ENCODE peak calls at places on chromosome 13, in four cellular contexts. One of them, this sample, is unnamed.

GRCh38 chr13:31424130-31424729 is 224.5 kb downstream of the B3GLCT start:
- DNase-seq in EH: peak
- DNase-seq in right lobe of liver: peak
- DNase-seq in GM23338: peak
- DNase-seq in this sample: peak

GRCh38 chr13:85833938-85834337 is 34.7 kb upstream of the SLITRK6 start:
- DNase-seq in right lobe of liver: no peak
- DNase-seq in GM23338: no peak
- DNase-seq in EH: no peak
- DNase-seq in this sample: no peak

GRCh38 chr13:32585625-32586021 is 629 bp upstream of the PDS5B start:
- DNase-seq in right lobe of liver: peak
- DNase-seq in EH: peak
- DNase-seq in GM23338: peak
- DNase-seq in this sample: peak

GRCh38 chr13:99970761-99971575 is 599 bp downstream of the ZIC5 start:
- DNase-seq in EH: no peak
- DNase-seq in GM23338: peak
- DNase-seq in right lobe of liver: no peak
- DNase-seq in this sample: no peak

GRCh38 chr13:109361562-109361961 is 424.8 kb downstream of the IRS2 start:
- DNase-seq in right lobe of liver: no peak
- DNase-seq in GM23338: no peak
- DNase-seq in EH: no peak
- DNase-seq in this sample: no peak

GRCh38 chr13:104577029-104577820 is 1511.0 kb upstream of the SLC10A2 start:
- DNase-seq in GM23338: no peak
- DNase-seq in EH: no peak
- DNase-seq in right lobe of liver: no peak
- DNase-seq in this sample: peak

GRCh38 chr13:48055712-48056111 is 18.2 kb downstream of the NUDT15 start:
- DNase-seq in GM23338: no peak
- DNase-seq in right lobe of liver: no peak
- DNase-seq in EH: no peak
- DNase-seq in this sample: no peak

GRCh38 chr13:80400164-80400767 is 59.3 kb upstream of the SPRY2 start:
- DNase-seq in GM23338: no peak
- DNase-seq in right lobe of liver: no peak
- DNase-seq in EH: no peak
- DNase-seq in this sample: no peak

GRCh38 chr13:113275387-113275786 is 21.7 kb upstream of the LAMP1 start:
- DNase-seq in right lobe of liver: peak
- DNase-seq in EH: peak
- DNase-seq in GM23338: peak
- DNase-seq in this sample: peak

GRCh38 chr13:31349156-31349555 is 149.4 kb downstream of the B3GLCT start:
- DNase-seq in right lobe of liver: no peak
- DNase-seq in GM23338: no peak
- DNase-seq in EH: no peak
- DNase-seq in this sample: no peak

GRCh38 chr13:110503979-110504499 is 57.5 kb downstream of the RAB20 start:
- DNase-seq in EH: no peak
- DNase-seq in GM23338: no peak
- DNase-seq in right lobe of liver: no peak
- DNase-seq in this sample: no peak

GRCh38 chr13:89920461-89920860 is 1427.0 kb upstream of the MIR17HG start:
- DNase-seq in EH: no peak
- DNase-seq in GM23338: no peak
- DNase-seq in right lobe of liver: no peak
- DNase-seq in this sample: no peak

GRCh38 chr13:113612626-113613025 is 28.1 kb downstream of the TFDP1 start:
- DNase-seq in right lobe of liver: no peak
- DNase-seq in GM23338: no peak
- DNase-seq in EH: no peak
- DNase-seq in this sample: no peak

GRCh38 chr13:107258599-107259187 is 690.8 kb upstream of the ARGLU1 start:
- DNase-seq in right lobe of liver: no peak
- DNase-seq in GM23338: no peak
- DNase-seq in EH: no peak
- DNase-seq in this sample: no peak

GRCh38 chr13:49649244-49649962 is 21.1 kb downstream of the ARL11 start:
- DNase-seq in GM23338: peak
- DNase-seq in EH: peak
- DNase-seq in right lobe of liver: no peak
- DNase-seq in this sample: peak

GRCh38 chr13:109840201-109840892 is 54.0 kb upstream of the IRS2 start:
- DNase-seq in right lobe of liver: no peak
- DNase-seq in GM23338: no peak
- DNase-seq in EH: peak
- DNase-seq in this sample: peak

GRCh38 chr13:111245781-111246384 is 74.6 kb upstream of the TEX29 start:
- DNase-seq in right lobe of liver: no peak
- DNase-seq in EH: peak
- DNase-seq in GM23338: no peak
- DNase-seq in this sample: peak

GRCh38 chr13:45826741-45827140 is 24.8 kb downstream of the SIAH3 start:
- DNase-seq in right lobe of liver: no peak
- DNase-seq in EH: no peak
- DNase-seq in GM23338: no peak
- DNase-seq in this sample: no peak

GRCh38 chr13:96421314-96421713 is 331.4 kb downstream of the HS6ST3 start:
- DNase-seq in GM23338: no peak
- DNase-seq in right lobe of liver: no peak
- DNase-seq in EH: no peak
- DNase-seq in this sample: no peak

GRCh38 chr13:87130401-87130800 is 540.8 kb upstream of the SLITRK5 start:
- DNase-seq in GM23338: no peak
- DNase-seq in EH: no peak
- DNase-seq in right lobe of liver: no peak
- DNase-seq in this sample: no peak

GRCh38 chr13:111337741-111338140 is 17.3 kb downstream of the TEX29 start:
- DNase-seq in GM23338: no peak
- DNase-seq in EH: no peak
- DNase-seq in right lobe of liver: no peak
- DNase-seq in this sample: peak

GRCh38 chr13:48661112-48661511 is 7.4 kb downstream of the CYSLTR2 start:
- DNase-seq in right lobe of liver: no peak
- DNase-seq in GM23338: no peak
- DNase-seq in EH: no peak
- DNase-seq in this sample: no peak

GRCh38 chr13:110341445-110342247 is 34.6 kb downstream of the COL4A2 start:
- DNase-seq in right lobe of liver: peak
- DNase-seq in EH: no peak
- DNase-seq in GM23338: no peak
- DNase-seq in this sample: peak

GRCh38 chr13:99958402-99959126 is 13.0 kb downstream of the ZIC5 start:
- DNase-seq in EH: no peak
- DNase-seq in GM23338: peak
- DNase-seq in right lobe of liver: no peak
- DNase-seq in this sample: no peak

GRCh38 chr13:68056816-68057710 is 826.9 kb upstream of the PCDH9 start:
- DNase-seq in GM23338: peak
- DNase-seq in EH: no peak
- DNase-seq in right lobe of liver: peak
- DNase-seq in this sample: peak

GRCh38 chr13:77388944-77389616 is 62.2 kb upstream of the MYCBP2 start:
- DNase-seq in GM23338: no peak
- DNase-seq in right lobe of liver: no peak
- DNase-seq in EH: no peak
- DNase-seq in this sample: no peak

GRCh38 chr13:53023246-53023645 is 5.4 kb upstream of the OLFM4 start:
- DNase-seq in right lobe of liver: no peak
- DNase-seq in EH: no peak
- DNase-seq in GM23338: no peak
- DNase-seq in this sample: no peak

GRCh38 chr13:69857188-69857821 is 250.3 kb upstream of the ATXN8OS start:
- DNase-seq in GM23338: peak
- DNase-seq in EH: peak
- DNase-seq in right lobe of liver: no peak
- DNase-seq in this sample: peak

GRCh38 chr13:98454389-98454881 is 122.5 kb downstream of the STK24 start:
- DNase-seq in EH: peak
- DNase-seq in GM23338: no peak
- DNase-seq in right lobe of liver: no peak
- DNase-seq in this sample: peak

GRCh38 chr13:105097501-105097900 is 1438.0 kb downstream of the EFNB2 start:
- DNase-seq in EH: no peak
- DNase-seq in right lobe of liver: no peak
- DNase-seq in GM23338: no peak
- DNase-seq in this sample: no peak

GRCh38 chr13:20815469-20815868 is 41.7 kb upstream of the EEF1AKMT1 start:
- DNase-seq in EH: no peak
- DNase-seq in GM23338: no peak
- DNase-seq in right lobe of liver: no peak
- DNase-seq in this sample: peak

GRCh38 chr13:101941095-101941777 is 460.6 kb downstream of the FGF14 start:
- DNase-seq in EH: peak
- DNase-seq in GM23338: peak
- DNase-seq in right lobe of liver: no peak
- DNase-seq in this sample: no peak

GRCh38 chr13:38401276-38401675 is 51.6 kb downstream of the UFM1 start:
- DNase-seq in GM23338: no peak
- DNase-seq in right lobe of liver: no peak
- DNase-seq in EH: no peak
- DNase-seq in this sample: no peak

GRCh38 chr13:113410472-113411201 is 42.7 kb downstream of the ADPRHL1 start:
- DNase-seq in right lobe of liver: no peak
- DNase-seq in GM23338: no peak
- DNase-seq in EH: peak
- DNase-seq in this sample: peak

GRCh38 chr13:35856721-35857346 is 274.3 kb downstream of the DCLK1 start:
- DNase-seq in EH: peak
- DNase-seq in GM23338: peak
- DNase-seq in right lobe of liver: no peak
- DNase-seq in this sample: no peak

GRCh38 chr13:31793246-31793645 is 53.9 kb downstream of the RXFP2 start:
- DNase-seq in right lobe of liver: no peak
- DNase-seq in GM23338: no peak
- DNase-seq in EH: peak
- DNase-seq in this sample: peak

GRCh38 chr13:108000998-108001397 is 214.3 kb downstream of the LIG4 start:
- DNase-seq in EH: no peak
- DNase-seq in GM23338: no peak
- DNase-seq in right lobe of liver: no peak
- DNase-seq in this sample: no peak

GRCh38 chr13:29548722-29549446 is 46.6 kb downstream of the SLC7A1 start:
- DNase-seq in EH: peak
- DNase-seq in GM23338: no peak
- DNase-seq in right lobe of liver: no peak
- DNase-seq in this sample: peak

GRCh38 chr13:109436841-109437240 is 349.5 kb downstream of the IRS2 start:
- DNase-seq in EH: no peak
- DNase-seq in right lobe of liver: no peak
- DNase-seq in GM23338: no peak
- DNase-seq in this sample: no peak

This sample was measured in astrocyte.